ENCODE peak calls at places on chromosomes 3 and 15, in eight cellular contexts. K is neuronal stem cell; H is aorta; P is ascending aorta; N is upper lobe of right lung; R is left ventricle myocardium inferior; U is upper lobe of left lung; L is CD8-positive, alpha-beta memory T cell. F is an unnamed sample. For H3K4me1 and H3K9me3, the result is how much of the 10 kb centered on the place peaks cover.

GRCh38 chr3:131072845-131073244 is 46.2 kb downstream of the NEK11 start:
- DNase-seq in N (no peak), P (no peak), K (no peak), L (no peak), U (no peak), R (no peak), H (no peak), F (peak)

GRCh38 chr3:32313169-32313568 is 74.7 kb downstream of the CMTM8 start:
- DNase-seq in L (no peak), H (no peak), P (no peak), K (no peak), R (no peak), U (no peak), N (no peak), F (no peak)

GRCh38 chr3:90016492-90017065 is 909.2 kb downstream of the EPHA3 start:
- DNase-seq in H (no peak), U (no peak), P (no peak), L (no peak), R (no peak), N (no peak), K (no peak), F (no peak)

GRCh38 chr3:44114142-44114541 is 127.5 kb upstream of the TOPAZ1 start:
- DNase-seq in R (peak), U (peak), K (no peak), P (no peak), H (peak), L (peak), N (no peak), F (no peak)

GRCh38 chr3:16427309-16427965 is 86.1 kb downstream of the RFTN1 start:
- DNase-seq in U (no peak), P (peak), H (no peak), N (no peak), K (no peak), R (no peak), L (no peak), F (peak)

GRCh38 chr15:90954712-90955671 is at the start of gene RCCD1:
- DNase-seq in P (peak), U (peak), L (peak), K (peak), H (peak), N (peak), R (peak), F (peak)

GRCh38 chr3:463793-464192 is 267.2 kb downstream of the CHL1 start:
- DNase-seq in R (no peak), H (no peak), N (no peak), U (no peak), K (no peak), P (no peak), L (no peak), F (no peak)

GRCh38 chr15:51130344-51130743 is 35.6 kb upstream of the TNFAIP8L3 start:
- DNase-seq in H (no peak), K (no peak), U (no peak), L (no peak), P (no peak), N (no peak), R (no peak), F (no peak)

GRCh38 chr15:68699124-68699880 is 120.5 kb downstream of the CORO2B start:
- DNase-seq in H (peak), L (no peak), U (no peak), R (no peak), N (no peak), K (no peak), P (no peak), F (no peak)

GRCh38 chr15:47358876-47359275 is 358.4 kb upstream of the SEMA6D start:
- DNase-seq in P (no peak), R (no peak), U (no peak), H (no peak), L (no peak), K (no peak), N (no peak), F (no peak)

GRCh38 chr3:126423191-126424038 is 28.7 kb downstream of the CFAP100 start:
- DNase-seq in U (no peak), R (no peak), L (no peak), H (no peak), N (no peak), K (no peak), P (peak), F (no peak)

GRCh38 chr3:129230311-129231019 is 18.9 kb upstream of the COPG1 start:
- DNase-seq in H (peak), N (no peak), R (no peak), P (no peak), U (no peak), L (no peak), K (no peak), F (no peak)
- H3K4me1 ChIP-seq in H (under half), N (under half), R (under half), P (under half), U (under half), L (under half), K (under half), F (under half)

GRCh38 chr15:22265056-22265945 is 185.0 kb downstream of the OR4M2 start:
- DNase-seq in R (no peak), N (no peak), H (no peak), U (no peak), L (no peak), P (no peak), K (no peak), F (no peak)
- H3K9me3 ChIP-seq in R (under half), N (under half), H (under half), U (under half), L (under half), P (under half), K (under half), F (under half)

GRCh38 chr3:195151866-195152526 is 119.0 kb downstream of the XXYLT1 start:
- DNase-seq in U (no peak), N (no peak), R (no peak), P (no peak), L (no peak), K (no peak), H (no peak), F (no peak)
- H3K4me1 ChIP-seq in U (half or more), N (half or more), R (half or more), P (under half), L (under half), K (half or more), H (under half), F (under half)

DNA sequence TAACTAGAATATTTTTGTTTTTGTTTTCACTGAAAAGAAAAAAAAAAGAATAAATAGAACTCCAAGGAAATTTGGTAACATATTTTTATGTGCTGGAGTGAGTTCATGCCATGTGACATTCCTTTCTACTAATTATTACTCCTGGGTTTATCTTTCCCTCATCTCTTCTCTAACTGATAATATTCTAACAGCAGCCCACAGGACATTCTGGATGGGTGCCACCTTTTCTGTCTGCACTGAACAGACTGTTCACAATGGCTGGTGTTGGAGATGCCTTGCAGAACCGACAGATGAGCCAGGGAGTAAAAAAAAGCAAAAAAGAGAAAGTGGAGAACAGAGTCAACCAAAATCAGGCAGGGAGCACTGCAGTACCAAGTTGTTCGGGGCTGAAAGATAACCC is 151.3 kb downstream of the OR4M2 start:
- DNase-seq in R (no peak), L (no peak), U (no peak), N (no peak), H (no peak), P (no peak), K (no peak), F (no peak)
- H3K9me3 ChIP-seq in R (under half), L (under half), U (under half), N (under half), H (under half), P (under half), K (under half), F (under half)